ENCODE peak calls at places on chromosomes 3 and 15, in four cellular contexts. W is transverse colon, K is H1, R is kidney. M is an unnamed sample. For H3K4me1 and H3K36me3, the result is how much of the 10 kb centered on the place peaks cover.

GRCh38 chr3:66656608-66657007 is 155.8 kb upstream of the LRIG1 start:
- DNase-seq in K (no peak), W (no peak), R (no peak), M (no peak)

GRCh38 chr15:54839379-54839778 is 357.4 kb downstream of the RSL24D1 start:
- DNase-seq in R (no peak), W (no peak), K (no peak), M (no peak)

GRCh38 chr3:129684270-129684669 is 77.8 kb upstream of the PLXND1 start:
- DNase-seq in K (no peak), W (no peak), R (no peak), M (no peak)

GRCh38 chr3:124351430-124352142 is 359.7 kb upstream of the ROPN1 start:
- DNase-seq in R (no peak), K (no peak), W (no peak), M (peak)

GRCh38 chr3:118863731-118864322 is 170.8 kb downstream of the IGSF11 start:
- DNase-seq in K (no peak), R (no peak), W (no peak), M (no peak)

GRCh38 chr15:78768531-78769408 is 42.5 kb downstream of the ADAMTS7 start:
- DNase-seq in K (no peak), R (peak), W (no peak), M (no peak)

GRCh38 chr3:13266651-13267347 is 153.3 kb downstream of the NUP210 start:
- DNase-seq in W (no peak), R (peak), K (no peak), M (no peak)

GRCh38 chr3:48112813-48113212 is 75.4 kb downstream of the CDC25A start:
- DNase-seq in R (no peak), W (no peak), K (no peak), M (no peak)

GRCh38 chr3:45795882-45796765 is at the start of gene SLC6A20:
- DNase-seq in K (no peak), R (no peak), W (peak), M (no peak)

GRCh38 chr3:137709011-137709601 is 55.0 kb upstream of the SOX14 start:
- DNase-seq in K (no peak), W (no peak), R (no peak), M (no peak)

GRCh38 chr3:136042608-136043221 is 77.2 kb downstream of the PPP2R3A start:
- DNase-seq in K (no peak), R (no peak), W (no peak), M (peak)

GRCh38 chr15:88909956-88910831 is 3.0 kb downstream of the MFGE8 start:
- DNase-seq in K (no peak), W (no peak), R (no peak), M (no peak)

GRCh38 chr3:58411036-58411435 is 22.6 kb downstream of the PDHB start:
- DNase-seq in R (no peak), K (no peak), W (no peak), M (no peak)

GRCh38 chr15:37289109-37289765 is 188.9 kb upstream of the MEIS2 start:
- DNase-seq in K (no peak), R (no peak), W (no peak), M (no peak)

GRCh38 chr15:39925112-39925830 is 5.2 kb upstream of the GPR176 start:
- DNase-seq in K (no peak), R (no peak), W (no peak), M (no peak)

GRCh38 chr15:25785643-25786029 is 77.5 kb downstream of the ATP10A start:
- DNase-seq in K (no peak), R (peak), W (no peak), M (no peak)

GRCh38 chr3:47571391-47572165 is 7.1 kb downstream of the CSPG5 start:
- DNase-seq in K (no peak), W (no peak), R (no peak), M (no peak)

GRCh38 chr15:89140595-89140994 is 52.3 kb downstream of the ABHD2 start:
- DNase-seq in K (no peak), W (no peak), R (no peak), M (no peak)

GRCh38 chr15:26561994-26562730 is 210.7 kb downstream of the GABRB3 start:
- DNase-seq in R (no peak), K (no peak), W (no peak), M (no peak)

GRCh38 chr3:149403443-149403842 is 26.0 kb upstream of the TM4SF1 start:
- DNase-seq in K (no peak), W (no peak), R (no peak), M (no peak)
- H3K4me1 ChIP-seq in K (under half), W (under half), R (under half), M (under half)

DNA sequence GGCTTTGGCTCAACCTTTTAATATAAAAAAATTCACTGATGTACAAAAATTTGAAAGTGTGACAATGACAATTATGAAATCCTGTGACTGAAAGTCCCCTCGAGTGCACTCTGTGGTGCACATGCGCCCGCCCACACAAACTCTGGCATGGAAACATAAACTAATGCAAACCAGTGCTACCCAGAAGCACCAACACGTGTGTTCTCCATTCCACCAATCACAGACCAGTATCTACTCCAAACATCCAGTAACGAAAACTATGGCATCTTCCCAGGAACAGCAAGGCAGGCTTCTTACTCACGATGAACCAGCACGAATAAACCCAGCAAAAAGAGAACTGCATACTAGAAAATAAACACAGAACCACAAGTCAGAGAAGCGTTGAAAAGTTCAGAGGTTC is 11.7 kb upstream of the NMB start:
- DNase-seq in K (no peak), R (no peak), W (no peak), M (no peak)
- H3K36me3 ChIP-seq in K (under half), R (under half), W (under half), M (half or more)

GRCh38 chr3:37800022-37800493 is 61.6 kb upstream of the CTDSPL start:
- DNase-seq in K (no peak), W (no peak), R (no peak), M (peak)

GRCh38 chr3:37793889-37794591 is 67.6 kb upstream of the CTDSPL start:
- DNase-seq in W (no peak), K (no peak), R (no peak), M (no peak)

GRCh38 chr3:37795431-37796061 is 66.1 kb upstream of the CTDSPL start:
- DNase-seq in W (no peak), R (no peak), K (no peak), M (no peak)
- H3K27ac ChIP-seq in W (no peak), R (no peak), K (no peak), M (no peak)

GRCh38 chr15:100346866-100347512 is 5.2 kb upstream of the ADAMTS17 start:
- DNase-seq in W (no peak), K (no peak), R (no peak), M (no peak)
- H3K4me1 ChIP-seq in W (under half), K (under half), R (under half), M (under half)

GRCh38 chr15:65106011-65106590 is 8.9 kb downstream of the UBAP1L start:
- DNase-seq in W (no peak), R (no peak), K (no peak), M (no peak)
- H3K36me3 ChIP-seq in W (under half), R (under half), K (under half), M (under half)

GRCh38 chr15:35020974-35021373 is 32.9 kb upstream of the ZNF770 start:
- DNase-seq in K (no peak), W (no peak), R (no peak), M (no peak)
- H3K27ac ChIP-seq in K (peak), W (no peak), R (no peak), M (no peak)

DNA sequence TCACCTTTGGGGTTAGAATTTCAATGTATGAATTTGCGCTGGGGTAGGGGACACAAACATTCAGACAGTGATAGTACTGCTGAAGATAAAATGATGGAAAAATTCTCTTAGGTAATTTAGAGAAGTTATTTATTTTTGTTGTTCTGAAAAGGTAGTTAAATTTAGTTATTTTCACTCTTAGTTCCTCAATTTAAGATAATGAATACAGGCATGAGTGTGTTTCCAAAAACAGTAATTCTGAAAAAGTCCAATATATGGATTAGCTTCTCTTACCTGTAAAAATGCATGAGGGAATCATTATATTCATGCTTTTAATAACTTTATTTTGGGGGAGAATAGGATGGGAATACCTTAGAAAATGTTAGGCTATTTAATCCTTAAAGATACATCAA is 103.7 kb downstream of the FNDC3B start:
- DNase-seq in K (no peak), W (no peak), R (no peak), M (no peak)
- H3K4me1 ChIP-seq in K (under half), W (half or more), R (under half), M (half or more)

M was measured in SJSA1.